ENCODE peak calls at places on chromosomes 1 and 21, in eight cellular contexts. One of them, this sample, is unnamed.

GRCh38 chr1:185400057-185400456 is 83.0 kb upstream of the IVNS1ABP start:
- DNase-seq in left colon: no peak
- DNase-seq in hippocampal formation: no peak
- DNase-seq in NCI-H345: no peak
- DNase-seq in RPMI8226: no peak
- DNase-seq in HTR-8/SVneo: peak
- DNase-seq in upper lobe of right lung: no peak
- DNase-seq in prostate gland: no peak
- DNase-seq in this sample: no peak

GRCh38 chr1:236913371-236914037 is 90.7 kb downstream of the MT1HL1 start:
- DNase-seq in hippocampal formation: no peak
- DNase-seq in HTR-8/SVneo: no peak
- DNase-seq in prostate gland: no peak
- DNase-seq in left colon: no peak
- DNase-seq in NCI-H345: no peak
- DNase-seq in RPMI8226: no peak
- DNase-seq in upper lobe of right lung: no peak
- DNase-seq in this sample: no peak

GRCh38 chr1:55898191-55898590 is 681.2 kb downstream of the PLPP3 start:
- DNase-seq in prostate gland: no peak
- DNase-seq in left colon: no peak
- DNase-seq in hippocampal formation: no peak
- DNase-seq in upper lobe of right lung: no peak
- DNase-seq in NCI-H345: no peak
- DNase-seq in RPMI8226: no peak
- DNase-seq in HTR-8/SVneo: peak
- DNase-seq in this sample: no peak

GRCh38 chr1:231778009-231778719 is 151.6 kb downstream of the DISC1 start:
- DNase-seq in RPMI8226: peak
- DNase-seq in left colon: peak
- DNase-seq in prostate gland: peak
- DNase-seq in hippocampal formation: no peak
- DNase-seq in upper lobe of right lung: no peak
- DNase-seq in NCI-H345: no peak
- DNase-seq in HTR-8/SVneo: no peak
- DNase-seq in this sample: no peak

GRCh38 chr1:58003059-58003458 is 543.5 kb downstream of the OMA1 start:
- DNase-seq in RPMI8226: no peak
- DNase-seq in NCI-H345: no peak
- DNase-seq in HTR-8/SVneo: no peak
- DNase-seq in prostate gland: no peak
- DNase-seq in upper lobe of right lung: no peak
- DNase-seq in left colon: no peak
- DNase-seq in hippocampal formation: no peak
- DNase-seq in this sample: no peak

GRCh38 chr1:90959352-90960206 is 62.3 kb downstream of the ZNF644 start:
- DNase-seq in NCI-H345: no peak
- DNase-seq in HTR-8/SVneo: no peak
- DNase-seq in left colon: no peak
- DNase-seq in RPMI8226: no peak
- DNase-seq in upper lobe of right lung: no peak
- DNase-seq in hippocampal formation: no peak
- DNase-seq in prostate gland: no peak
- DNase-seq in this sample: no peak

GRCh38 chr1:56617141-56617540 is 28.0 kb upstream of the PRKAA2 start:
- DNase-seq in prostate gland: no peak
- DNase-seq in hippocampal formation: no peak
- DNase-seq in RPMI8226: no peak
- DNase-seq in upper lobe of right lung: no peak
- DNase-seq in HTR-8/SVneo: peak
- DNase-seq in left colon: no peak
- DNase-seq in NCI-H345: no peak
- DNase-seq in this sample: no peak

GRCh38 chr21:41321211-41321907 is 4.8 kb downstream of the FAM3B start:
- DNase-seq in hippocampal formation: no peak
- DNase-seq in prostate gland: no peak
- DNase-seq in NCI-H345: peak
- DNase-seq in left colon: no peak
- DNase-seq in HTR-8/SVneo: no peak
- DNase-seq in upper lobe of right lung: no peak
- DNase-seq in RPMI8226: peak
- DNase-seq in this sample: peak

GRCh38 chr1:151458936-151459330 is 361 bp downstream of the POGZ start:
- DNase-seq in upper lobe of right lung: peak
- DNase-seq in NCI-H345: peak
- DNase-seq in left colon: peak
- DNase-seq in hippocampal formation: no peak
- DNase-seq in RPMI8226: peak
- DNase-seq in HTR-8/SVneo: peak
- DNase-seq in prostate gland: peak
- DNase-seq in this sample: peak

GRCh38 chr1:227890451-227891222 is 57.1 kb downstream of the WNT9A start:
- DNase-seq in hippocampal formation: no peak
- DNase-seq in prostate gland: peak
- DNase-seq in upper lobe of right lung: peak
- DNase-seq in NCI-H345: no peak
- DNase-seq in RPMI8226: no peak
- DNase-seq in left colon: peak
- DNase-seq in HTR-8/SVneo: no peak
- DNase-seq in this sample: no peak

GRCh38 chr1:223521150-223521549 is 127.9 kb downstream of the CCDC185 start:
- DNase-seq in left colon: no peak
- DNase-seq in HTR-8/SVneo: no peak
- DNase-seq in hippocampal formation: no peak
- DNase-seq in prostate gland: no peak
- DNase-seq in upper lobe of right lung: no peak
- DNase-seq in NCI-H345: no peak
- DNase-seq in RPMI8226: no peak
- DNase-seq in this sample: no peak

GRCh38 chr1:224589006-224589405 is 27.1 kb upstream of the CNIH3 start:
- DNase-seq in NCI-H345: no peak
- DNase-seq in RPMI8226: no peak
- DNase-seq in HTR-8/SVneo: no peak
- DNase-seq in upper lobe of right lung: no peak
- DNase-seq in left colon: no peak
- DNase-seq in hippocampal formation: no peak
- DNase-seq in prostate gland: no peak
- DNase-seq in this sample: no peak

GRCh38 chr1:44154665-44155064 is 13.2 kb upstream of the KLF18 start:
- DNase-seq in NCI-H345: no peak
- DNase-seq in left colon: no peak
- DNase-seq in prostate gland: no peak
- DNase-seq in RPMI8226: no peak
- DNase-seq in HTR-8/SVneo: no peak
- DNase-seq in upper lobe of right lung: no peak
- DNase-seq in hippocampal formation: no peak
- DNase-seq in this sample: no peak

GRCh38 chr1:45822644-45823043 is 19.2 kb downstream of the MAST2 start:
- DNase-seq in RPMI8226: no peak
- DNase-seq in left colon: no peak
- DNase-seq in prostate gland: no peak
- DNase-seq in upper lobe of right lung: no peak
- DNase-seq in hippocampal formation: no peak
- DNase-seq in NCI-H345: no peak
- DNase-seq in HTR-8/SVneo: no peak
- DNase-seq in this sample: no peak

GRCh38 chr1:42937836-42938595 is 20.7 kb downstream of the SLC2A1 start:
- DNase-seq in HTR-8/SVneo: no peak
- DNase-seq in RPMI8226: no peak
- DNase-seq in prostate gland: peak
- DNase-seq in upper lobe of right lung: peak
- DNase-seq in NCI-H345: no peak
- DNase-seq in left colon: peak
- DNase-seq in hippocampal formation: no peak
- DNase-seq in this sample: no peak

GRCh38 chr1:181089017-181089776 is 697 bp downstream of the IER5 start:
- DNase-seq in upper lobe of right lung: peak
- DNase-seq in prostate gland: no peak
- DNase-seq in left colon: no peak
- DNase-seq in NCI-H345: peak
- DNase-seq in hippocampal formation: no peak
- DNase-seq in HTR-8/SVneo: no peak
- DNase-seq in RPMI8226: peak
- DNase-seq in this sample: peak

GRCh38 chr1:213032651-213033050 is 17.0 kb upstream of the ANGEL2 start:
- DNase-seq in NCI-H345: no peak
- DNase-seq in RPMI8226: no peak
- DNase-seq in upper lobe of right lung: no peak
- DNase-seq in hippocampal formation: no peak
- DNase-seq in left colon: no peak
- DNase-seq in prostate gland: no peak
- DNase-seq in HTR-8/SVneo: no peak
- DNase-seq in this sample: no peak

GRCh38 chr1:8116892-8117262 is 90.8 kb upstream of the ERRFI1 start:
- DNase-seq in prostate gland: no peak
- DNase-seq in upper lobe of right lung: no peak
- DNase-seq in left colon: peak
- DNase-seq in HTR-8/SVneo: no peak
- DNase-seq in hippocampal formation: no peak
- DNase-seq in NCI-H345: no peak
- DNase-seq in RPMI8226: no peak
- DNase-seq in this sample: no peak

GRCh38 chr1:109613396-109614147 is 5.8 kb downstream of the GNAT2 start:
- DNase-seq in prostate gland: no peak
- DNase-seq in upper lobe of right lung: no peak
- DNase-seq in left colon: no peak
- DNase-seq in RPMI8226: no peak
- DNase-seq in hippocampal formation: no peak
- DNase-seq in HTR-8/SVneo: no peak
- DNase-seq in NCI-H345: no peak
- DNase-seq in this sample: no peak

GRCh38 chr1:160148121-160148520 is 3.3 kb upstream of the ATP1A4 start:
- DNase-seq in RPMI8226: no peak
- DNase-seq in upper lobe of right lung: no peak
- DNase-seq in NCI-H345: no peak
- DNase-seq in hippocampal formation: no peak
- DNase-seq in left colon: no peak
- DNase-seq in HTR-8/SVneo: no peak
- DNase-seq in prostate gland: no peak
- DNase-seq in this sample: no peak

GRCh38 chr1:99133759-99134158 is 129.1 kb upstream of the PLPPR5 start:
- DNase-seq in RPMI8226: no peak
- DNase-seq in prostate gland: no peak
- DNase-seq in left colon: no peak
- DNase-seq in upper lobe of right lung: no peak
- DNase-seq in HTR-8/SVneo: no peak
- DNase-seq in hippocampal formation: no peak
- DNase-seq in NCI-H345: no peak
- DNase-seq in this sample: no peak

GRCh38 chr1:246144931-246145330 is 362.1 kb downstream of the SMYD3 start:
- DNase-seq in hippocampal formation: no peak
- DNase-seq in left colon: no peak
- DNase-seq in prostate gland: no peak
- DNase-seq in HTR-8/SVneo: no peak
- DNase-seq in NCI-H345: no peak
- DNase-seq in RPMI8226: no peak
- DNase-seq in upper lobe of right lung: no peak
- DNase-seq in this sample: no peak

GRCh38 chr1:94020764-94021579 is 100.0 kb downstream of the ABCA4 start:
- DNase-seq in RPMI8226: no peak
- DNase-seq in NCI-H345: no peak
- DNase-seq in left colon: no peak
- DNase-seq in HTR-8/SVneo: peak
- DNase-seq in upper lobe of right lung: no peak
- DNase-seq in hippocampal formation: no peak
- DNase-seq in prostate gland: no peak
- DNase-seq in this sample: no peak

GRCh38 chr1:71081697-71082080 is 854 bp upstream of the ZRANB2 start:
- DNase-seq in RPMI8226: no peak
- DNase-seq in left colon: no peak
- DNase-seq in HTR-8/SVneo: no peak
- DNase-seq in upper lobe of right lung: peak
- DNase-seq in prostate gland: no peak
- DNase-seq in NCI-H345: no peak
- DNase-seq in hippocampal formation: no peak
- DNase-seq in this sample: no peak

GRCh38 chr1:209405183-209405823 is 178.2 kb upstream of the CAMK1G start:
- DNase-seq in hippocampal formation: no peak
- DNase-seq in left colon: no peak
- DNase-seq in prostate gland: no peak
- DNase-seq in RPMI8226: no peak
- DNase-seq in NCI-H345: no peak
- DNase-seq in upper lobe of right lung: no peak
- DNase-seq in HTR-8/SVneo: no peak
- DNase-seq in this sample: no peak

This sample was measured in MM.1S.